ENCODE peak calls at places on chromosomes 5 and 9, in eight cellular contexts. U is endodermal cell, G is aorta, P is left ventricle myocardium inferior, I is SJSA1, F is A549, T is right atrium auricular region, Q is body of pancreas. E is an unnamed sample.
A peak's percentile ranks its signal among the peaks of the same experiment; 100 is the strongest.

GRCh38 chr5:174910245-174910737 is 185.9 kb downstream of the MSX2 start:
- DNase-seq in U (peak; percentile 94), G (peak; percentile 68), P (peak; percentile 61), I (peak; percentile 55), F (peak; percentile 58), T (peak; percentile 72), Q (peak; percentile 68), E (peak; percentile 53)

GRCh38 chr5:64074533-64074932 is 91.1 kb upstream of the RNF180 start:
- DNase-seq in U (peak; percentile 70), G (no peak), P (no peak), I (no peak), F (peak; percentile 49), T (no peak), Q (no peak), E (peak; percentile 57)

GRCh38 chr5:72179816-72180440 is 72.7 kb downstream of the MAP1B start:
- DNase-seq in U (no peak), G (no peak), P (no peak), I (no peak), F (no peak), T (no peak), Q (no peak), E (no peak)

GRCh38 chr9:80595192-80595591 is 1023.4 kb downstream of the TLE4 start:
- DNase-seq in U (no peak), G (no peak), P (no peak), I (no peak), F (no peak), T (no peak), Q (no peak), E (no peak)

GRCh38 chr5:137754961-137755762 is 999 bp upstream of the HNRNPA0 start:
- DNase-seq in U (no peak), G (no peak), P (no peak), I (no peak), F (no peak), T (no peak), Q (no peak), E (no peak)

GRCh38 chr5:120901199-120901598 is 437.1 kb downstream of the PRR16 start:
- DNase-seq in U (no peak), G (no peak), P (no peak), I (no peak), F (no peak), T (no peak), Q (no peak), E (no peak)

GRCh38 chr5:65811895-65812294 is 89.9 kb downstream of the NLN start:
- DNase-seq in U (no peak), G (no peak), P (no peak), I (peak; percentile 66), F (no peak), T (no peak), Q (no peak), E (no peak)

GRCh38 chr9:4382722-4383317 is 83.0 kb upstream of the GLIS3 start:
- DNase-seq in U (peak; percentile 52), G (no peak), P (no peak), I (peak; percentile 11), F (peak; percentile 28), T (no peak), Q (no peak), E (no peak)

GRCh38 chr9:21970001-21970799 is 24.0 kb downstream of the CDKN2A start:
- DNase-seq in U (no peak), G (no peak), P (no peak), I (no peak), F (no peak), T (no peak), Q (no peak), E (no peak)
- H3K4me3 ChIP-seq in U (no peak overlapping the region), G (no peak overlapping the region), P (no peak overlapping the region), I (no peak overlapping the region), F (no peak overlapping the region), T (no peak overlapping the region), Q (no peak overlapping the region), E (no peak overlapping the region)

GRCh38 chr9:36150529-36151305 is 14.2 kb downstream of the GLIPR2 start:
- DNase-seq in U (no peak), G (no peak), P (no peak), I (no peak), F (no peak), T (no peak), Q (no peak), E (no peak)

GRCh38 chr9:36149197-36149596 is 12.7 kb downstream of the GLIPR2 start:
- DNase-seq in U (no peak), G (no peak), P (no peak), I (no peak), F (no peak), T (no peak), Q (no peak), E (no peak)

GRCh38 chr9:36147441-36148175 is 11.1 kb downstream of the GLIPR2 start:
- DNase-seq in U (no peak), G (no peak), P (no peak), I (no peak), F (no peak), T (no peak), Q (no peak), E (no peak)

GRCh38 chr9:36146666-36147065 is 10.1 kb downstream of the GLIPR2 start:
- DNase-seq in U (no peak), G (no peak), P (no peak), I (no peak), F (no peak), T (no peak), Q (no peak), E (peak; percentile 68)

DNA sequence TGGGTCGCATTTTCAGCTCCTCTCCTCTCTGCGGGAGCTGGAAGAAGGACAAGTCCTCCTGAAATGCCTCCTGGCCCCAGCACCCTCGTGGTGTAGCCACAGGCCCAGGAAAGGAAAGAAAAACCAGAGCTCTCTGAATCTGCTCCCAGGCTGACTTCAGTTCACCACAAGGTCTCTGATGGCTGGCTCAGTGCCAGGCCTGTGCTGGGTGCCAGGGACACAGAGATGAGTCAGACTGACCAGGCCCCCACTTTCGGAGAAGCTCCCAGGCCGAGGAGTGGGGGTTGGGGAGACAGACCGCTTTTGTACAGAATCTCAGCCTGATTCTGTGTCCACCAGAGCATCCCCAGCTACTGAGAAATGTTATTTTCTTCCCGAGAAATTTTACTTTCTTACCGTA is 12.1 kb downstream of the GLIPR2 start:
- DNase-seq in U (no peak), G (peak; percentile 97), P (peak; percentile 95), I (peak; percentile 78), F (peak; percentile 85), T (peak; percentile 99), Q (peak; percentile 68), E (no peak)
- H3K27ac ChIP-seq in U (no peak overlapping the region), G (peak overlapping the region; percentile 71), P (peak overlapping the region; percentile 68), I (no peak overlapping the region), F (peak overlapping the region; percentile 65), T (peak overlapping the region; percentile 60), Q (no peak overlapping the region), E (no peak overlapping the region)

GRCh38 chr5:151100690-151101089 is 19.9 kb upstream of the TNIP1 start:
- DNase-seq in U (no peak), G (no peak), P (no peak), I (no peak), F (no peak), T (no peak), Q (no peak), E (no peak)
- H3K4me3 ChIP-seq in U (no peak overlapping the region), G (no peak overlapping the region), P (no peak overlapping the region), I (no peak overlapping the region), F (no peak overlapping the region), T (no peak overlapping the region), Q (no peak overlapping the region), E (no peak overlapping the region)

GRCh38 chr5:95105638-95106037 is 179.3 kb downstream of the MCTP1 start:
- DNase-seq in U (no peak), G (no peak), P (no peak), I (no peak), F (no peak), T (no peak), Q (no peak), E (no peak)
- H3K27ac ChIP-seq in U (no peak overlapping the region), G (no peak overlapping the region), P (no peak overlapping the region), I (no peak overlapping the region), F (no peak overlapping the region), T (no peak overlapping the region), Q (no peak overlapping the region), E (no peak overlapping the region)

DNA sequence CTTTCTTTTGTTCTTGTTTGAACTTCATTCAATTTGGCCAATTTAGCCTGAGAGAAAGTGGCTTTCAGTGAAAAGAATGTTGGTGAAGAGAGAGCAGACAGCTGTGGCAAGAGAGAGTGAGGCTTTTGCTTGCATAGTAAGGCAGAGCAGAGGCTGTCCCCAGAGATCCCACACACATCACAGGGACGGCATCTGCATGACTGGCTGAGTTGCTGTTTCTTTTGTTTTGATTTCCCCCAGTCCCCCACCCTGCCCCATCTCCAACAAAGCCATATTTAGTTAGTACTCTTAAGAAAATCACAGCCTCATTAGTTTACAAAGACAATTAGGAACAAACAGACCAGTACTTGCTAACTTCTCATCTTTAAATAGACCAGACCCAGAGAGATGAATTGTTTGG is 363.9 kb upstream of the SEMA6A start:
- DNase-seq in U (peak; percentile 82), G (no peak), P (no peak), I (no peak), F (no peak), T (no peak), Q (no peak), E (no peak)
- H3K4me3 ChIP-seq in U (peak overlapping the region; percentile 10), G (no peak overlapping the region), P (no peak overlapping the region), I (no peak overlapping the region), F (no peak overlapping the region), T (no peak overlapping the region), Q (no peak overlapping the region), E (no peak overlapping the region)

GRCh38 chr9:136328011-136328621 is 777 bp downstream of the GPSM1 start:
- DNase-seq in U (no peak), G (no peak), P (no peak), I (no peak), F (no peak), T (no peak), Q (peak; percentile 55), E (no peak)
- H3K27ac ChIP-seq in U (peak overlapping the region; percentile 81), G (no peak overlapping the region), P (peak overlapping the region; percentile 81), I (peak overlapping the region; percentile 36), F (peak overlapping the region; percentile 86), T (peak overlapping the region; percentile 97), Q (peak overlapping the region; percentile 30), E (peak overlapping the region; percentile 87)

DNA sequence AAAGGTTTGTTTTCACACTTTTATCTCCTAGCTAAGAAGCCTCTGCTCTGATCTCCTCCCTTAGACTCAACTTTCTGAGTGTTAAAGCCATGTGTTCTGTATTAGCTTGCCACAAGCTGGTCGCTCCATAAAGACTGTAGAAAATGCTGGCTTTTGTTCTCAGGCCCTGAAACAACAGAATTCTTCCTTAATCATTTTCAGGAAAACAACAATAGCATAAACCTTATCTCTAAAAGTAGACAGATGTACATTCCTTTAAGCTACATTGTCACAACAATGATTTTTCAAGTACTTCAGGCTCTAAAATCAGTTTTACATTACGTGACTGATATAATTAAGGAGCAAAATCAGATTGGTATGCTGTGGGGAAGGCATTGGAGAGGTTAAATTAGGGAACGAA is 41.9 kb downstream of the VCAN start:
- DNase-seq in U (no peak), G (no peak), P (no peak), I (peak; percentile 16), F (no peak), T (no peak), Q (no peak), E (no peak)
- H3K4me3 ChIP-seq in U (no peak overlapping the region), G (no peak overlapping the region), P (no peak overlapping the region), I (no peak overlapping the region), F (no peak overlapping the region), T (no peak overlapping the region), Q (no peak overlapping the region), E (no peak overlapping the region)

DNA sequence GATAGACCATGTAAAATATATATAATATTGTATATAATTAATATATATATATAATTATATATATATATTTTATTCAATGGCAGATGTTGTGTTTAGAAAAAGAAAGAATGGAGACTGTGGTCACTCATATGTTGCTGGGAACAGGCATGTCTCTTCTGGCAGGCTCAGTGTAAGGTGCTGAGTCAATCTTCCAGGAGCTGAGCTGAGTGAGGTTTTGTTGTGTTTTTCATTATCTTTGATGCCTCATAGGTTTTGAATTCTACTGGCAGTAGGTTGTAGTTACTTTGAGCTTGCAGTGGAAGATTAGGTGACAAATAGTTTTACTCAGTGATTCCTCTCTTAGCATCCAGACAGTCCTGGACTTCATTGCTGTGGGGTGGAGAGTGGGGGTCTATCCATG is 561.3 kb downstream of the IRX1 start:
- DNase-seq in U (no peak), G (no peak), P (no peak), I (no peak), F (no peak), T (no peak), Q (no peak), E (no peak)
- H3K27ac ChIP-seq in U (no peak overlapping the region), G (no peak overlapping the region), P (no peak overlapping the region), I (no peak overlapping the region), F (no peak overlapping the region), T (no peak overlapping the region), Q (no peak overlapping the region), E (no peak overlapping the region)